ENCODE peak calls at places on chromosomes 13 and 19, in four cellular contexts. M, J, D and U are unnamed samples.

GRCh38 chr13:64165826-64166225 is 2750.2 kb upstream of the PCDH20 start:
- DNase-seq in J (no peak), M (no peak), D (no peak), U (no peak)

GRCh38 chr13:42272115-42272756 is at the start of gene AKAP11:
- DNase-seq in J (no peak), M (peak; percentile 15), D (no peak), U (no peak)

GRCh38 chr13:49877629-49878218 is 58.4 kb downstream of the SPRYD7 start:
- DNase-seq in D (no peak), J (no peak), M (no peak), U (no peak)

GRCh38 chr13:113547248-113547971 is 37.1 kb upstream of the TFDP1 start:
- DNase-seq in J (no peak), D (no peak), M (no peak), U (no peak)

GRCh38 chr19:1855828-1856255 is 7.5 kb downstream of the KLF16 start:
- DNase-seq in J (no peak), D (no peak), M (no peak), U (no peak)

GRCh38 chr13:57716295-57716694 is 84.8 kb downstream of the PCDH17 start:
- DNase-seq in J (no peak), M (peak; percentile 2), D (no peak), U (no peak)

GRCh38 chr13:45456196-45456972 is 8.4 kb upstream of the COG3 start:
- DNase-seq in D (no peak), J (no peak), M (no peak), U (no peak)

GRCh38 chr19:3248728-3249315 is 24.4 kb downstream of the CELF5 start:
- DNase-seq in J (no peak), M (no peak), D (no peak), U (no peak)

GRCh38 chr19:45558399-45558878 is 26.2 kb downstream of the OPA3 start:
- DNase-seq in D (peak; percentile 66), M (peak; percentile 73), J (peak; percentile 82), U (no peak)

GRCh38 chr19:47405854-47406417 is 13.4 kb downstream of the MEIS3 start:
- DNase-seq in M (no peak), D (no peak), J (no peak), U (no peak)

GRCh38 chr19:41936416-41936850 is 8.2 kb upstream of the ERFL start:
- DNase-seq in D (no peak), M (no peak), J (no peak), U (no peak)

GRCh38 chr13:18951412-18951811 is 230.2 kb downstream of the TUBA3C start:
- DNase-seq in D (no peak), M (no peak), J (no peak), U (no peak)

GRCh38 chr19:48487944-48488343 is 18.8 kb downstream of the CYTH2 start:
- DNase-seq in D (no peak), M (peak; percentile 37), J (no peak), U (no peak)

GRCh38 chr19:14480695-14481069 is 5.5 kb upstream of the PTGER1 start:
- DNase-seq in D (peak; percentile 47), M (no peak), J (no peak), U (no peak)

GRCh38 chr19:12985049-12985776 is 10.1 kb upstream of the NFIX start:
- DNase-seq in M (peak; percentile 75), D (no peak), J (peak; percentile 80), U (no peak)

GRCh38 chr19:55390461-55390880 is 4.7 kb downstream of the RPL28 start:
- DNase-seq in J (no peak), M (no peak), D (no peak), U (no peak)

GRCh38 chr19:11168568-11168967 is 13.0 kb upstream of the SPC24 start:
- DNase-seq in J (no peak), M (no peak), D (no peak), U (no peak)

GRCh38 chr19:45528149-45528743 is 21.0 kb downstream of the VASP start:
- DNase-seq in M (no peak), J (peak; percentile 74), D (no peak), U (no peak)

GRCh38 chr19:55369651-55370304 is 485 bp downstream of the IL11 start:
- DNase-seq in J (peak; percentile 91), M (no peak), D (peak; percentile 96), U (no peak)

GRCh38 chr13:60431108-60431700 is 34.2 kb downstream of the TDRD3 start:
- DNase-seq in J (peak; percentile 19), M (peak; percentile 47), D (peak; percentile 36), U (peak; percentile 61)

GRCh38 chr13:101416181-101417042 is at the start of gene NALCN:
- DNase-seq in D (peak; percentile 82), J (no peak), M (no peak), U (no peak)

GRCh38 chr19:35013047-35013819 is 13.1 kb downstream of the GRAMD1A start:
- DNase-seq in D (peak; percentile 94), J (peak; percentile 76), M (peak; percentile 48), U (no peak)

GRCh38 chr13:28544026-28544425 is 49.1 kb upstream of the FLT1 start:
- DNase-seq in J (no peak), M (no peak), D (no peak), U (no peak)

GRCh38 chr19:43527860-43528622 is 1.0 kb upstream of the ETHE1 start:
- DNase-seq in D (no peak), M (no peak), J (peak; percentile 3), U (no peak)
- H3K4me1 ChIP-seq in D (peaks cover 19% of the 10 kb centered on the region), M (peaks cover 17% of the 10 kb centered on the region), J (peaks cover 41% of the 10 kb centered on the region), U (peaks cover 11% of the 10 kb centered on the region)

GRCh38 chr19:484494-484893 is 11.8 kb upstream of the MADCAM1 start:
- DNase-seq in M (no peak), J (no peak), D (no peak), U (no peak)

GRCh38 chr19:485122-485521 is 11.2 kb upstream of the MADCAM1 start:
- DNase-seq in D (no peak), M (no peak), J (no peak), U (no peak)

GRCh38 chr19:483332-484072 is 12.8 kb upstream of the MADCAM1 start:
- DNase-seq in J (no peak), D (peak; percentile 14), M (no peak), U (no peak)

GRCh38 chr19:488505-489417 is 7.5 kb upstream of the MADCAM1 start:
- DNase-seq in J (peak; percentile 92), M (peak; percentile 82), D (peak; percentile 99), U (peak; percentile 59)

GRCh38 chr19:485583-486236 is 10.6 kb upstream of the MADCAM1 start:
- DNase-seq in J (no peak), D (peak; percentile 12), M (peak; percentile 88), U (no peak)
- TF ChIP-seq ZBTB33 in J (no peak), D (no peak), M (no peak), U (no peak)

DNA sequence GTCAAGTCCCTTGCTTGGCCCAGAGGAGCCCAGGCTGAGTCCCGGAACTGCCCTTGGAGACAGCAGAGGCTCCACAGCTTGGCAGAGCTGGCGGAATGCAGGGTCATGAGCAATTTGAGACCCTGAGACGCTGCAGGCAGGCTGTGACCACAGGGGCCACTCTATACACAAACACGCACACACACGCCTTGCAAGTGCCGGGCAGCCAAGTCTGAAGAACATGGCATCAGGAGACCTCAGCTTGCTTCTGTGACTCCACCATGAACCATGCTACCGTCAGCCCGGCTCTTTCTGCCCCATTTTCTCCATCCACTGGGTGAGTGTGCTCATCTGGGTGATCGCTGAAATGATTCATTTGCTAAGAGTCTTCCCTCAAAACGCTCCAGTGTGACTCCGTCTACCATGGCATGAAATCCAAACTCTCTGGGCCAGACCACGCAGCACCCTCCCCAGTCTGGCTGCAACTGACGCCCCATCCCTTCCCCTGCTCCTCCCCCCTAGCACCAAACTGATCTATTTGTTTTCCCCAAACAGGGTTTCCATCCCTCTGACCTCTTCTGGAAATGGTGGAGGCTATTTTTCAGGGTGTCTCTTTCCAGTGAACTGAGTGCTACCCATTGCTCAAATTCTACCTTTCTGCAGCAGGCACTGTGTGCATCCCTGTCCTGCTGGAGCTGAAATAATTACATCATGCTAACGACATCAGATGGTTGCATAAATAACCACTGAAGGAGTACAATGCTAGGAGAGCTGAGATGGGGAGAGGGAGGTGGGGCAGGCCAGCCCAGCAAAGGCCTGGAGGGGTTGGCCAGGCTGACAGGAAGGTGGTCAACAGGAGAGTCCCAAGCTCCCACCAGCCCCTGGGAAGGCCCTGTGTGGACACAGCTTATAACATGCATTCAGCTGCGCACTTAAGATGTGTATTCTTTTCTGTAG is 3.1 kb downstream of the CARS2 start:
- DNase-seq in J (no peak), M (no peak), D (peak; percentile 35), U (no peak)
- TF ChIP-seq NFIC in J (no peak), M (no peak), D (no peak), U (no peak)

DNA sequence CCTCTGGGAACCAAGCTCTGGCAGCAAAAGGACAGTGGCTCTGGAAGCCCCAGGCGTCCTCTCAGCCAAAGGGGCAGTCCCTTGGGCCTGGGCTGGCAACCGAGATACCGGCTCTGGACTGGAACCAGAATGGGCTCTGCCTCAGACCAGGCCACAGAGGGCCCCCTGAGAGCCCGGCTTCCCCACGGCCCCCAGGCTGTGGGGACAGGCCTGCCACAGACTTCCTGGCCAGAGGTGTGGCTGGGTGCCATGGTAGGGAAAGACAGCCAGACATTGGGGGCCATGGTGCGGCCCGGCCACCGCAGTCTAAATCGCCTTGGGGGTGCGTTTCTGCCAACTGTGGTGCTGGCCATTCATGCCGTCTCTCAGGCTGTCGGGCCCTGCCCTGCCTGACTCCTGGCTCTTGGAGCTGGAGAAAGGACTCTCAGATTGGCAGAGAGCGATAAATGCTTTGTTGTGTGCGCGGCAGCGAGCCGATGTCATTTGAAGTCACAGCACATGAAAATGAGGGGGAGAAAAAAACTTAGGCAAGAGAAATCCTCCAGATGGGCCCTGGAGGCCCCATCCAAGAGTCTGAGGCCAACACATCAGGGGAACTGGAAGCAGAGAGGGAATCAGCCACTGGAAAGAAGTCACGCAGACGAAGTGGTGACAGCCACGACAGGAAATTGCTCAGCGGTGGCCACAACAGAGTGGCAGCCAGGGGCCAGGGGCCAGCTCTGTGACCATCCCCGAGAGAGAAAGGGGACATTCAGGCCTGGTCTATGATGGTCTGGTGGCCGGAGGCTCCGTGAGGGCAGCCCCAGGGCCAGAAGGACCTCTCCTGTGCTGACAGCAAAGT is 26.5 kb downstream of the SH3GL1 start:
- DNase-seq in J (no peak), M (no peak), D (no peak), U (no peak)
- H3K4me1 ChIP-seq in J (peaks cover 93% of the 10 kb centered on the region), M (peaks cover 42% of the 10 kb centered on the region), D (peaks cover 62% of the 10 kb centered on the region), U (peaks cover 88% of the 10 kb centered on the region)

GRCh38 chr19:4455742-4456565 is 1.6 kb downstream of the UBXN6 start:
- DNase-seq in J (no peak), M (peak; percentile 25), D (peak; percentile 49), U (no peak)
- TF ChIP-seq ZBTB33 in J (no peak), M (peak; percentile 39), D (no peak), U (no peak)